ENCODE peak calls at places on chromosomes 1 and 21, in eight cellular contexts. L, M, G, F, P, E, K and X are unnamed samples.
A peak's percentile ranks its signal among the peaks of the same experiment; 100 is the strongest.

GRCh38 chr1:60428161-60428560 is 354.6 kb upstream of the C1orf87 start:
- DNase-seq in L (no peak), M (no peak), G (no peak), F (no peak), P (no peak), E (no peak), K (no peak), X (no peak)

GRCh38 chr1:6961289-6961688 is 176.0 kb downstream of the CAMTA1 start:
- DNase-seq in L (no peak), M (no peak), G (no peak), F (no peak), P (no peak), E (no peak), K (no peak), X (no peak)

GRCh38 chr1:244280221-244280620 is 171.5 kb downstream of the ADSS2 start:
- DNase-seq in L (no peak), M (no peak), G (no peak), F (no peak), P (no peak), E (no peak), K (no peak), X (no peak)

GRCh38 chr1:169513208-169513607 is 27.5 kb upstream of the SLC19A2 start:
- DNase-seq in L (no peak), M (no peak), G (no peak), F (no peak), P (no peak), E (no peak), K (no peak), X (no peak)

GRCh38 chr21:42276076-42276475 is 39.1 kb downstream of the TFF3 start:
- DNase-seq in L (no peak), M (peak; percentile 19), G (no peak), F (no peak), P (no peak), E (no peak), K (peak; percentile 59), X (no peak)

GRCh38 chr1:89555550-89555949 is 30.9 kb downstream of the LRRC8B start:
- DNase-seq in L (no peak), M (no peak), G (no peak), F (no peak), P (no peak), E (peak; percentile 12), K (no peak), X (no peak)

GRCh38 chr21:25881524-25882376 is 147.0 kb downstream of the GABPA start:
- DNase-seq in L (peak; percentile 45), M (peak; percentile 83), G (peak; percentile 66), F (peak; percentile 34), P (peak; percentile 50), E (peak; percentile 71), K (peak; percentile 80), X (peak; percentile 74)

GRCh38 chr1:53411541-53412152 is 47.6 kb upstream of the DMRTB1 start:
- DNase-seq in L (no peak), M (no peak), G (no peak), F (no peak), P (no peak), E (no peak), K (no peak), X (no peak)

GRCh38 chr1:59432531-59433439 is 135.9 kb downstream of the FGGY start:
- DNase-seq in L (no peak), M (no peak), G (no peak), F (no peak), P (no peak), E (no peak), K (no peak), X (no peak)

GRCh38 chr1:234078143-234078542 is 173.7 kb downstream of the SLC35F3 start:
- DNase-seq in L (no peak), M (no peak), G (no peak), F (no peak), P (no peak), E (no peak), K (no peak), X (no peak)

DNA sequence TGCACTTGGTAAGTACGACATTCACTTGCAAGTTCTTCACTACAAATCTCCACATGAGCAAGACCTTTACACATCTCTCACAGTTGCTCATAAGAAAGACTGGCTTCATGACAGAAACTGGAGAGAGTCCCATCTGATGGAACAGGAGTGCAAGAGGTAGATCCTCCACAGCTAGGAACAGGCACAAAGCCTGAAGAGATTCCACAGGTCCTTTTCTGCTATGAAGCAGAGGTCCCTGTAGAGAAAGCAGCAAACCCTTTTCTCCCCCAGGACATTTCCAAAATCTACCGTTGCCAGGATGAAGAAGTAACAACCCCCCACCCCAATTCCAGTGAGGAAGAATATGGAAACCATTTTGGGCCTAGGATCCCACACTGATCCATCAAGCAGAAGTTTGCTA is 47.3 kb downstream of the EIF4G3 start:
- DNase-seq in L (no peak), M (no peak), G (no peak), F (no peak), P (no peak), E (no peak), K (no peak), X (no peak)
- H3K27ac ChIP-seq in L (no peak overlapping the region), M (no peak overlapping the region), G (no peak overlapping the region), F (no peak overlapping the region), P (no peak overlapping the region), E (peak overlapping the region; percentile 35), K (no peak overlapping the region), X (no peak overlapping the region)

GRCh38 chr1:154193821-154194220 is 1.9 kb upstream of the TPM3 start:
- DNase-seq in L (no peak), M (no peak), G (no peak), F (no peak), P (no peak), E (no peak), K (no peak), X (no peak)

GRCh38 chr1:154199563-154199879 is 6.6 kb downstream of the CFAP141 start:
- DNase-seq in L (no peak), M (no peak), G (no peak), F (no peak), P (no peak), E (no peak), K (no peak), X (no peak)

GRCh38 chr1:154198756-154199562 is 7.1 kb upstream of the TPM3 start:
- DNase-seq in L (peak; percentile 59), M (no peak), G (no peak), F (peak; percentile 82), P (peak; percentile 47), E (peak; percentile 70), K (no peak), X (no peak)
- H3K4me3 ChIP-seq in L (peak overlapping the region; percentile 25), M (no peak overlapping the region), G (no peak overlapping the region), F (no peak overlapping the region), P (no peak overlapping the region), E (no peak overlapping the region), K (no peak overlapping the region), X (no peak overlapping the region)

GRCh38 chr1:66747500-66747899 is 4.8 kb upstream of the DYNLT5 start:
- DNase-seq in L (no peak), M (no peak), G (no peak), F (no peak), P (no peak), E (no peak), K (no peak), X (no peak)
- H3K9me3 ChIP-seq in L (no peaks in the 10 kb centered on the region), M (no peaks in the 10 kb centered on the region), G (no peaks in the 10 kb centered on the region), F (no peaks in the 10 kb centered on the region), P (no peaks in the 10 kb centered on the region), E (no peaks in the 10 kb centered on the region), K (no peaks in the 10 kb centered on the region), X (no peaks in the 10 kb centered on the region)

GRCh38 chr1:32900371-32900955 is 726 bp downstream of the TMEM54 start:
- DNase-seq in L (no peak), M (peak; percentile 53), G (no peak), F (no peak), P (no peak), E (no peak), K (peak; percentile 48), X (no peak)
- H3K27ac ChIP-seq in L (no peak overlapping the region), M (no peak overlapping the region), G (no peak overlapping the region), F (peak overlapping the region; percentile 80), P (no peak overlapping the region), E (no peak overlapping the region), K (no peak overlapping the region), X (peak overlapping the region; percentile 11)

DNA sequence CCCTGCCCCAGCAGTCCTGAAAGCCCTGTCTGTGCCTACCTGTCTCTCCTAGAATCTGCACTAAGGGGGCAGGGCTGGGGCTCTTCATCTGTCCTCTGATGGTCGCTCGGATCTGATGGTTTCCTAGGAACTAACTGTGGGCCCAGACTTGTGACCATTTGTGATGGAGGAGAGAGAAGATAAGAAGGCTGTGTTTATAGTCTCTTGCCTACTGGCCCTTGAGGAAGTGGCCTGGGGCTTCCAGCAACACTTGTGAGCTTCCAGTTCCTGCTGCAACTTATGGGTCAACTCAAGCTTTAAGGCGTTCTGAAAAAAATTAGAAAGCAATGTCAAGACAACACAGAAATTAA is 53.2 kb upstream of the SYNC start:
- DNase-seq in L (no peak), M (peak; percentile 2), G (no peak), F (no peak), P (no peak), E (no peak), K (no peak), X (no peak)
- H3K4me3 ChIP-seq in L (no peak overlapping the region), M (no peak overlapping the region), G (no peak overlapping the region), F (no peak overlapping the region), P (no peak overlapping the region), E (no peak overlapping the region), K (peak overlapping the region; percentile 80), X (peak overlapping the region; percentile 64)

DNA sequence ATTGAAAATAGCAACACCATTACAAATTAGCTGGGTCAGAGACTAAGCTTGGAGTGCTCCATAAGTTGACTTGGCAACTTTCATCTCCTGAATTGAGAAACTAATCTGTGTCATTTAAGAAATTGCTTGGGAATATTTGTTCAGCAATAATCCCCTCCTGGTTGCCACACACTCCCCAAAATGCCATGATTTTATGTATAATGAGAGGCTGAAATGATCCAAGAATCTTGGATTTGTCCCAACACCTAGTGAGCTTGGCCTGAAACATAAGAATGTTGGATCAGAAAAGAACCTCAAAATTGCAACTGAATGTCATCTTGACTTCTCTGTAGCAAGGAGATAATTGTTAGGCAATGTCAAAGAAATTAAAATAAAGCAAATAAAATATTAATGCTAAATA is 805.9 kb upstream of the ADAMTS5 start:
- DNase-seq in L (no peak), M (no peak), G (no peak), F (no peak), P (no peak), E (no peak), K (no peak), X (no peak)
- H3K9me3 ChIP-seq in L (no peaks in the 10 kb centered on the region), M (no peaks in the 10 kb centered on the region), G (no peaks in the 10 kb centered on the region), F (no peaks in the 10 kb centered on the region), P (no peaks in the 10 kb centered on the region), E (no peaks in the 10 kb centered on the region), K (no peaks in the 10 kb centered on the region), X (no peaks in the 10 kb centered on the region)

GRCh38 chr1:37006132-37006868 is 28.0 kb downstream of the GRIK3 start:
- DNase-seq in L (no peak), M (no peak), G (no peak), F (no peak), P (no peak), E (no peak), K (no peak), X (no peak)

GRCh38 chr1:37001697-37002096 is 32.6 kb downstream of the GRIK3 start:
- DNase-seq in L (no peak), M (no peak), G (no peak), F (no peak), P (no peak), E (no peak), K (no peak), X (no peak)

DNA sequence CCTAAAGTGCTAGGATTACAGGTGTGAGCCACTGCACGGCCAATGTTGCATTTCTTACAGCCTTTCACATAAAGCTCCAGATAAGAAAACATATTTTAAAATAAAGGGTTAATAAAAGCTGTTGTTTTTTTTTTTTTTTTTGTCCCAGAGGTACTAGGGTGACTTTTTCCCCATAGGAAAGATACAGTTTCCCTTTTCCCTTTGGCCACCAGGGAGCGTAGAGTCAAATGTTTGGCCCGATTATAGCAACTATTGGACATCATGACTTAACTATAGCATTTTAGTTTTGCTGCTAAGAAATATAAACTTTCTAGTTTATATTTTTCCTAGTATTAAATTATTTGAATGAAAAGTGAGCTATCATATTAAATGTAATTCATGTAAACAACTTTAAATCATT is 31.4 kb downstream of the GRIK3 start:
- DNase-seq in L (no peak), M (no peak), G (no peak), F (no peak), P (no peak), E (no peak), K (no peak), X (no peak)
- H3K27ac ChIP-seq in L (no peak overlapping the region), M (no peak overlapping the region), G (no peak overlapping the region), F (no peak overlapping the region), P (no peak overlapping the region), E (no peak overlapping the region), K (no peak overlapping the region), X (no peak overlapping the region)